ENCODE peak calls at places on chromosomes 1 and 21, in seven cellular contexts. L, O, X, V, N, Q and J are unnamed samples.
A peak's percentile ranks its signal among the peaks of the same experiment; 100 is the strongest.

GRCh38 chr1:183163311-183163710 is 22.8 kb upstream of the LAMC2 start:
- DNase-seq in N (peak; percentile 84), Q (peak; percentile 68), X (no peak), V (no peak), O (no peak), L (no peak), J (peak; percentile 95)

GRCh38 chr1:97506368-97506767 is 414.5 kb downstream of the DPYD start:
- DNase-seq in V (no peak), O (no peak), X (no peak), N (no peak), L (no peak), Q (no peak), J (no peak)

GRCh38 chr1:94325379-94326302 is 88.3 kb upstream of the ARHGAP29 start:
- DNase-seq in L (no peak), X (no peak), O (no peak), Q (peak; percentile 69), V (peak; percentile 59), N (peak; percentile 89), J (peak; percentile 98)

GRCh38 chr1:180632326-180633088 is 685 bp downstream of the XPR1 start:
- DNase-seq in Q (no peak), X (peak; percentile 63), O (no peak), L (peak; percentile 84), V (peak; percentile 49), N (peak; percentile 39), J (no peak)

GRCh38 chr1:1788136-1788535 is 9.9 kb upstream of the NADK start:
- DNase-seq in X (no peak), V (no peak), O (no peak), N (no peak), L (no peak), Q (no peak), J (no peak)

GRCh38 chr1:212782422-212783154 is 9.0 kb downstream of the NSL1 start:
- DNase-seq in N (peak; percentile 48), L (no peak), O (no peak), X (no peak), V (no peak), Q (peak; percentile 70), J (peak; percentile 38)

GRCh38 chr1:145995964-145996432 is 381 bp downstream of the TXNIP start:
- DNase-seq in L (peak; percentile 37), O (no peak), V (no peak), N (no peak), X (peak; percentile 32), Q (no peak), J (no peak)

GRCh38 chr1:199029401-199029800 is 390.6 kb downstream of the PTPRC start:
- DNase-seq in X (no peak), N (no peak), O (no peak), V (no peak), L (no peak), Q (peak; percentile 40), J (peak; percentile 67)

GRCh38 chr1:101064697-101065096 is 39.1 kb upstream of the DPH5 start:
- DNase-seq in V (no peak), N (no peak), X (no peak), Q (no peak), O (no peak), L (no peak), J (no peak)

GRCh38 chr1:230878584-230878975 is 10.3 kb upstream of the C1orf198 start:
- DNase-seq in V (no peak), X (no peak), N (no peak), Q (peak; percentile 67), L (no peak), O (no peak), J (no peak)

GRCh38 chr1:43238104-43238503 is 31.7 kb upstream of the TMEM125 start:
- DNase-seq in L (peak; percentile 88), O (peak; percentile 64), X (peak; percentile 39), V (peak; percentile 83), N (peak; percentile 58), Q (peak; percentile 63), J (peak; percentile 62)

GRCh38 chr1:113963281-113963906 is 15.9 kb upstream of the OLFML3 start:
- DNase-seq in V (no peak), O (no peak), L (no peak), N (no peak), Q (no peak), X (no peak), J (no peak)

GRCh38 chr1:244205906-244206305 is 154.8 kb downstream of the ZBTB18 start:
- DNase-seq in Q (no peak), L (no peak), X (no peak), V (no peak), N (no peak), O (no peak), J (no peak)

GRCh38 chr1:167790117-167790516 is 68.3 kb downstream of the MPZL1 start:
- DNase-seq in Q (no peak), V (no peak), X (no peak), L (no peak), N (no peak), O (no peak), J (no peak)

GRCh38 chr1:208533746-208534603 is 289.8 kb upstream of the PLXNA2 start:
- DNase-seq in L (peak; percentile 19), O (no peak), Q (no peak), N (no peak), X (no peak), V (no peak), J (no peak)

GRCh38 chr1:57234459-57234858 is 189.4 kb downstream of the DAB1 start:
- DNase-seq in V (no peak), X (no peak), Q (no peak), L (no peak), O (no peak), N (no peak), J (no peak)

GRCh38 chr1:234607091-234608025 is 2.6 kb downstream of the IRF2BP2 start:
- DNase-seq in O (peak; percentile 64), X (peak; percentile 36), N (peak; percentile 70), L (peak; percentile 86), Q (peak; percentile 77), V (peak; percentile 36), J (no peak)

GRCh38 chr21:36980280-36981048 is 14.0 kb upstream of the HLCS start:
- DNase-seq in L (peak; percentile 52), N (no peak), O (no peak), V (no peak), Q (peak; percentile 25), X (no peak), J (no peak)

GRCh38 chr1:209873067-209873810 is 45.5 kb downstream of the UTP25 start:
- DNase-seq in Q (peak; percentile 43), O (no peak), N (no peak), X (no peak), L (no peak), V (no peak), J (peak; percentile 70)
- H3K27ac ChIP-seq in Q (peak overlapping the region; percentile 83), O (no peak overlapping the region), N (no peak overlapping the region), X (no peak overlapping the region), L (no peak overlapping the region), V (no peak overlapping the region), J (peak overlapping the region; percentile 92)

DNA sequence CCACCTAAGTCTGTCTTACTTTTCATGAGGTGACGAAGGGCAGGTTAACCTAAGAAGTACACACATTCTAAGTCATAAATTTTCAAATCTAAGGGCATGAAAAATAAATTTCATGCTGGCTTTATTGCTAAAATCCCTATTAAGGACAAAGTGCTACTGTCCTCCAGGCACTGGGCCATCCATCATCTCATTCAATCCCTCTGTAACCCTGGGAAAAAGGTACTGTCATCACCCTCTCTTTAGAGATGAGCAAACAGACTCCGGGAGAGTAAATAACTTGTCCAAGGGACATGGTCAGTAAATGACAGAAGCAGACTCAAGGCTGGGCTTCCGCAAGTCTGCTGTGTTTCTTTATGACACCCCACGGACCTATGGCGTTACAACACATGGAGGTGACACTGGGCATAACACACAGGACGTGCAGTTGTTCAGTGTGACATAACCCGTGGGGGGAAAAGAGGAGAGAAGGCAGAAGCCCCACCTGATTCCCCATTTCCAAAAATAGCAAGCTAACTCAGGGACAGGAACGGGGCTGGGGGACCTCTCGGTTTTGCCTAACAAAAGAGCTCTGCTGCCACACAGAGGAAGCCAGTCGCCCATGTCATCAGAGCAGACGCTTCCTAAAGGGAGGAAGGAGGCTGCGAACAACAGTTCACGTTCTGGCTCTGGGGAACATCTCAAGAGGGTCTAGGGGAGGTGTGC is 12.5 kb upstream of the SRM start:
- DNase-seq in V (no peak), O (no peak), N (no peak), L (no peak), Q (no peak), X (no peak), J (no peak)
- H3K27ac ChIP-seq in V (no peak overlapping the region), O (no peak overlapping the region), N (no peak overlapping the region), L (no peak overlapping the region), Q (no peak overlapping the region), X (no peak overlapping the region), J (no peak overlapping the region)

GRCh38 chr1:214912127-214912526 is 170.4 kb upstream of the KCNK2 start:
- DNase-seq in O (no peak), Q (no peak), L (no peak), X (no peak), V (no peak), N (no peak), J (no peak)

GRCh38 chr1:214920337-214920736 is 162.2 kb upstream of the KCNK2 start:
- DNase-seq in V (no peak), X (no peak), N (no peak), L (peak; percentile 13), O (no peak), Q (no peak), J (no peak)

GRCh38 chr1:214918745-214919144 is 163.8 kb upstream of the KCNK2 start:
- DNase-seq in X (no peak), O (no peak), L (no peak), Q (no peak), V (no peak), N (no peak), J (no peak)

GRCh38 chr1:214917081-214917635 is 165.4 kb upstream of the KCNK2 start:
- DNase-seq in L (no peak), N (no peak), V (no peak), X (no peak), O (no peak), Q (no peak), J (no peak)
- H3K27ac ChIP-seq in L (no peak overlapping the region), N (no peak overlapping the region), V (no peak overlapping the region), X (no peak overlapping the region), O (no peak overlapping the region), Q (no peak overlapping the region), J (no peak overlapping the region)

GRCh38 chr1:201598396-201598795 is 59.5 kb downstream of the NAV1 start:
- DNase-seq in O (no peak), N (no peak), Q (no peak), X (no peak), V (no peak), L (no peak), J (no peak)

GRCh38 chr1:201602413-201603265 is 63.7 kb downstream of the NAV1 start:
- DNase-seq in X (no peak), L (no peak), Q (peak; percentile 99), O (no peak), V (no peak), N (peak; percentile 80), J (peak; percentile 97)

GRCh38 chr1:201598973-201599372 is 60.0 kb downstream of the NAV1 start:
- DNase-seq in L (no peak), Q (no peak), V (no peak), X (no peak), O (no peak), N (no peak), J (no peak)

GRCh38 chr1:201597551-201598230 is 58.8 kb downstream of the NAV1 start:
- DNase-seq in L (no peak), V (peak; percentile 56), N (peak; percentile 94), X (no peak), Q (no peak), O (no peak), J (no peak)

DNA sequence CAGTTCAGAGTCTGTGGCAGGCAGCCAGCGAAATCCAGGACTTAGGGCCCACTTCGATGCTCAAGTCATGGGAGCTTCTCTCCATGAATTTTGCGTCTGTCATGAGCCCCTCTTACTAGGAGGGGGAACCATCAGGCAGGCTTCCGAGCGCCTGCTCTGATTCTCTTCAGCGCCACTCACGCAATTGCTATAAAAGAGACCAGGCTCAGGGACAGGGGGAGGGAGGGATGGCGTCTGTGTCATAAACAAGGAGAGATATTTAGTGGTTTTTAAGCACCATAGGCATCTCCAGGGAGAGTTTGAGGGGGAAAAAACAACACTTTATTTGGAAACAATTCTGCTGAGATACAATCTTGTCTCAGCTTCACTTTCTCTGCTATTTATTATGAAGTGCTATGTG is 60.6 kb downstream of the NAV1 start:
- DNase-seq in L (no peak), V (no peak), N (no peak), X (no peak), O (no peak), Q (peak; percentile 92), J (no peak)
- H3K27ac ChIP-seq in L (no peak overlapping the region), V (no peak overlapping the region), N (peak overlapping the region; percentile 89), X (peak overlapping the region; percentile 66), O (no peak overlapping the region), Q (no peak overlapping the region), J (no peak overlapping the region)